ENCODE peak calls at places on chromosomes 4 and X, in ten cellular contexts. One of them, this sample, is unnamed.

GRCh38 chr4:102598102-102598758 is 97.1 kb downstream of the NFKB1 start:
- DNase-seq in mesenteric fat pad: no peak
- DNase-seq in T47D: no peak
- DNase-seq in HT-29: no peak
- DNase-seq in iris pigment epithelial cell: peak; percentile 48
- DNase-seq in ureter: no peak
- DNase-seq in HCT116: no peak
- DNase-seq in gastrocnemius medialis: no peak
- DNase-seq in NCI-H1092: no peak
- DNase-seq in aorta: no peak
- DNase-seq in this sample: no peak

GRCh38 chr4:86033171-86033570 is 326.7 kb downstream of the MAPK10 start:
- DNase-seq in mesenteric fat pad: no peak
- DNase-seq in T47D: no peak
- DNase-seq in HT-29: no peak
- DNase-seq in iris pigment epithelial cell: peak; percentile 85
- DNase-seq in ureter: peak; percentile 49
- DNase-seq in HCT116: no peak
- DNase-seq in gastrocnemius medialis: peak; percentile 51
- DNase-seq in NCI-H1092: peak; percentile 78
- DNase-seq in aorta: peak; percentile 77
- DNase-seq in this sample: no peak

GRCh38 chr4:70722199-70722791 is 531 bp downstream of the RUFY3 start:
- DNase-seq in mesenteric fat pad: no peak
- DNase-seq in T47D: no peak
- DNase-seq in HT-29: no peak
- DNase-seq in iris pigment epithelial cell: peak; percentile 87
- DNase-seq in ureter: no peak
- DNase-seq in HCT116: no peak
- DNase-seq in gastrocnemius medialis: no peak
- DNase-seq in NCI-H1092: peak; percentile 32
- DNase-seq in aorta: no peak
- DNase-seq in this sample: peak; percentile 33

GRCh38 chrX:46254623-46255022 is 290.6 kb downstream of the ZNF674 start:
- DNase-seq in mesenteric fat pad: no peak
- DNase-seq in T47D: no peak
- DNase-seq in HT-29: no peak
- DNase-seq in iris pigment epithelial cell: no peak
- DNase-seq in ureter: no peak
- DNase-seq in HCT116: no peak
- DNase-seq in gastrocnemius medialis: no peak
- DNase-seq in NCI-H1092: no peak
- DNase-seq in aorta: no peak
- DNase-seq in this sample: no peak

GRCh38 chrX:11321986-11322385 is 28.8 kb downstream of the AMELX start:
- DNase-seq in mesenteric fat pad: no peak
- DNase-seq in T47D: no peak
- DNase-seq in HT-29: no peak
- DNase-seq in iris pigment epithelial cell: no peak
- DNase-seq in ureter: no peak
- DNase-seq in HCT116: no peak
- DNase-seq in gastrocnemius medialis: peak; percentile 25
- DNase-seq in NCI-H1092: no peak
- DNase-seq in aorta: no peak
- DNase-seq in this sample: no peak

GRCh38 chrX:119753639-119754257 is 4.6 kb upstream of the SOWAHD start:
- DNase-seq in mesenteric fat pad: no peak
- DNase-seq in T47D: no peak
- DNase-seq in HT-29: peak; percentile 65
- DNase-seq in iris pigment epithelial cell: peak; percentile 36
- DNase-seq in ureter: no peak
- DNase-seq in HCT116: peak; percentile 48
- DNase-seq in gastrocnemius medialis: no peak
- DNase-seq in NCI-H1092: peak; percentile 10
- DNase-seq in aorta: no peak
- DNase-seq in this sample: peak; percentile 74

GRCh38 chr4:74408639-74409038 is 36.3 kb upstream of the AREG start:
- DNase-seq in mesenteric fat pad: no peak
- DNase-seq in T47D: no peak
- DNase-seq in HT-29: no peak
- DNase-seq in iris pigment epithelial cell: peak; percentile 26
- DNase-seq in ureter: no peak
- DNase-seq in HCT116: no peak
- DNase-seq in gastrocnemius medialis: no peak
- DNase-seq in NCI-H1092: no peak
- DNase-seq in aorta: no peak
- DNase-seq in this sample: no peak

GRCh38 chr4:137471895-137472294 is 60.4 kb downstream of the PCDH18 start:
- DNase-seq in mesenteric fat pad: no peak
- DNase-seq in T47D: no peak
- DNase-seq in HT-29: no peak
- DNase-seq in iris pigment epithelial cell: no peak
- DNase-seq in ureter: no peak
- DNase-seq in HCT116: no peak
- DNase-seq in gastrocnemius medialis: no peak
- DNase-seq in NCI-H1092: no peak
- DNase-seq in aorta: no peak
- DNase-seq in this sample: peak; percentile 78

GRCh38 chr4:74608151-74608949 is 163.4 kb downstream of the AREG start:
- DNase-seq in mesenteric fat pad: no peak
- DNase-seq in T47D: no peak
- DNase-seq in HT-29: peak; percentile 69
- DNase-seq in iris pigment epithelial cell: peak; percentile 71
- DNase-seq in ureter: no peak
- DNase-seq in HCT116: no peak
- DNase-seq in gastrocnemius medialis: no peak
- DNase-seq in NCI-H1092: no peak
- DNase-seq in aorta: no peak
- DNase-seq in this sample: no peak

GRCh38 chrX:129648514-129649267 is 6.1 kb downstream of the APLN start:
- DNase-seq in mesenteric fat pad: peak; percentile 69
- DNase-seq in T47D: no peak
- DNase-seq in HT-29: no peak
- DNase-seq in iris pigment epithelial cell: no peak
- DNase-seq in ureter: no peak
- DNase-seq in HCT116: no peak
- DNase-seq in gastrocnemius medialis: no peak
- DNase-seq in NCI-H1092: no peak
- DNase-seq in aorta: no peak
- DNase-seq in this sample: no peak

GRCh38 chr4:168587326-168588125 is 90.7 kb downstream of the PALLD start:
- DNase-seq in mesenteric fat pad: no peak
- DNase-seq in T47D: peak; percentile 13
- DNase-seq in HT-29: no peak
- DNase-seq in iris pigment epithelial cell: peak; percentile 87
- DNase-seq in ureter: no peak
- DNase-seq in HCT116: peak; percentile 89
- DNase-seq in gastrocnemius medialis: peak; percentile 35
- DNase-seq in NCI-H1092: no peak
- DNase-seq in aorta: peak; percentile 74
- DNase-seq in this sample: no peak

GRCh38 chrX:70422886-70423336 is at the start of gene GDPD2:
- DNase-seq in mesenteric fat pad: no peak
- DNase-seq in T47D: peak; percentile 7
- DNase-seq in HT-29: peak; percentile 76
- DNase-seq in iris pigment epithelial cell: no peak
- DNase-seq in ureter: no peak
- DNase-seq in HCT116: no peak
- DNase-seq in gastrocnemius medialis: no peak
- DNase-seq in NCI-H1092: peak; percentile 21
- DNase-seq in aorta: no peak
- DNase-seq in this sample: no peak

GRCh38 chr4:31461425-31461824 is 741.3 kb downstream of the PCDH7 start:
- DNase-seq in mesenteric fat pad: no peak
- DNase-seq in T47D: no peak
- DNase-seq in HT-29: no peak
- DNase-seq in iris pigment epithelial cell: peak; percentile 8
- DNase-seq in ureter: no peak
- DNase-seq in HCT116: peak; percentile 81
- DNase-seq in gastrocnemius medialis: no peak
- DNase-seq in NCI-H1092: no peak
- DNase-seq in aorta: no peak
- DNase-seq in this sample: no peak

GRCh38 chr4:188408244-188409067 is 269.2 kb downstream of the TRIML1 start:
- DNase-seq in mesenteric fat pad: no peak
- DNase-seq in T47D: no peak
- DNase-seq in HT-29: no peak
- DNase-seq in iris pigment epithelial cell: peak; percentile 15
- DNase-seq in ureter: no peak
- DNase-seq in HCT116: no peak
- DNase-seq in gastrocnemius medialis: no peak
- DNase-seq in NCI-H1092: no peak
- DNase-seq in aorta: no peak
- DNase-seq in this sample: no peak

GRCh38 chr4:148162554-148162953 is 279.7 kb downstream of the NR3C2 start:
- DNase-seq in mesenteric fat pad: no peak
- DNase-seq in T47D: no peak
- DNase-seq in HT-29: no peak
- DNase-seq in iris pigment epithelial cell: no peak
- DNase-seq in ureter: no peak
- DNase-seq in HCT116: no peak
- DNase-seq in gastrocnemius medialis: no peak
- DNase-seq in NCI-H1092: no peak
- DNase-seq in aorta: no peak
- DNase-seq in this sample: no peak